ENCODE peak calls at places on chromosomes 13 and 19, in seven cellular contexts. One of them, this sample, is unnamed.

GRCh38 chr13:43195551-43195950 is 172.2 kb downstream of the DNAJC15 start:
- DNase-seq in uterus: no peak
- DNase-seq in CD8-positive, alpha-beta T cell: no peak
- DNase-seq in Peyer's patch: no peak
- DNase-seq in CD8-positive, alpha-beta memory T cell: no peak
- DNase-seq in mammary epithelial cell: no peak
- DNase-seq in tibial artery: no peak
- DNase-seq in this sample: no peak

GRCh38 chr13:62875118-62875640 is 1459.5 kb upstream of the PCDH20 start:
- DNase-seq in CD8-positive, alpha-beta memory T cell: no peak
- DNase-seq in uterus: no peak
- DNase-seq in tibial artery: no peak
- DNase-seq in CD8-positive, alpha-beta T cell: no peak
- DNase-seq in Peyer's patch: no peak
- DNase-seq in mammary epithelial cell: no peak
- DNase-seq in this sample: no peak

GRCh38 chr19:44636439-44637389 is 7.0 kb upstream of the PVR start:
- DNase-seq in mammary epithelial cell: no peak
- DNase-seq in uterus: no peak
- DNase-seq in CD8-positive, alpha-beta memory T cell: no peak
- DNase-seq in CD8-positive, alpha-beta T cell: no peak
- DNase-seq in tibial artery: no peak
- DNase-seq in Peyer's patch: no peak
- DNase-seq in this sample: no peak

GRCh38 chr13:93552596-93552995 is 326.0 kb downstream of the GPC6 start:
- DNase-seq in uterus: no peak
- DNase-seq in CD8-positive, alpha-beta memory T cell: no peak
- DNase-seq in CD8-positive, alpha-beta T cell: no peak
- DNase-seq in mammary epithelial cell: no peak
- DNase-seq in tibial artery: no peak
- DNase-seq in Peyer's patch: no peak
- DNase-seq in this sample: no peak

GRCh38 chr19:46426506-46427162 is 2.1 kb downstream of the PNMA8C start:
- DNase-seq in Peyer's patch: no peak
- DNase-seq in CD8-positive, alpha-beta memory T cell: no peak
- DNase-seq in uterus: peak
- DNase-seq in CD8-positive, alpha-beta T cell: no peak
- DNase-seq in tibial artery: peak
- DNase-seq in mammary epithelial cell: no peak
- DNase-seq in this sample: no peak

GRCh38 chr19:17091758-17092333 is 16.3 kb downstream of the MYO9B start:
- DNase-seq in CD8-positive, alpha-beta memory T cell: no peak
- DNase-seq in uterus: no peak
- DNase-seq in mammary epithelial cell: no peak
- DNase-seq in Peyer's patch: peak
- DNase-seq in CD8-positive, alpha-beta T cell: no peak
- DNase-seq in tibial artery: peak
- DNase-seq in this sample: no peak

GRCh38 chr13:110746443-110746842 is 32.9 kb downstream of the ING1 start:
- DNase-seq in CD8-positive, alpha-beta T cell: no peak
- DNase-seq in Peyer's patch: no peak
- DNase-seq in mammary epithelial cell: no peak
- DNase-seq in tibial artery: no peak
- DNase-seq in uterus: no peak
- DNase-seq in CD8-positive, alpha-beta memory T cell: no peak
- DNase-seq in this sample: no peak

GRCh38 chr13:59677966-59678814 is 485.5 kb downstream of the DIAPH3 start:
- DNase-seq in Peyer's patch: no peak
- DNase-seq in CD8-positive, alpha-beta T cell: no peak
- DNase-seq in mammary epithelial cell: peak
- DNase-seq in CD8-positive, alpha-beta memory T cell: no peak
- DNase-seq in uterus: no peak
- DNase-seq in tibial artery: no peak
- DNase-seq in this sample: no peak

GRCh38 chr13:57630661-57631606 is 610 bp upstream of the PCDH17 start:
- DNase-seq in Peyer's patch: no peak
- DNase-seq in CD8-positive, alpha-beta T cell: no peak
- DNase-seq in uterus: no peak
- DNase-seq in CD8-positive, alpha-beta memory T cell: no peak
- DNase-seq in tibial artery: no peak
- DNase-seq in mammary epithelial cell: peak
- DNase-seq in this sample: peak

GRCh38 chr13:20410726-20411125 is 114.9 kb downstream of the CRYL1 start:
- DNase-seq in tibial artery: no peak
- DNase-seq in CD8-positive, alpha-beta memory T cell: no peak
- DNase-seq in CD8-positive, alpha-beta T cell: no peak
- DNase-seq in uterus: no peak
- DNase-seq in Peyer's patch: peak
- DNase-seq in mammary epithelial cell: no peak
- DNase-seq in this sample: no peak

GRCh38 chr13:28353679-28354078 is 141.2 kb downstream of the FLT1 start:
- DNase-seq in uterus: no peak
- DNase-seq in CD8-positive, alpha-beta T cell: no peak
- DNase-seq in Peyer's patch: no peak
- DNase-seq in mammary epithelial cell: no peak
- DNase-seq in CD8-positive, alpha-beta memory T cell: no peak
- DNase-seq in tibial artery: no peak
- DNase-seq in this sample: no peak

GRCh38 chr13:99339736-99340392 is 32.7 kb upstream of the GPR183 start:
- DNase-seq in CD8-positive, alpha-beta memory T cell: peak
- DNase-seq in uterus: no peak
- DNase-seq in Peyer's patch: peak
- DNase-seq in tibial artery: no peak
- DNase-seq in CD8-positive, alpha-beta T cell: no peak
- DNase-seq in mammary epithelial cell: no peak
- DNase-seq in this sample: no peak

GRCh38 chr13:107347641-107348369 is 779.9 kb upstream of the ARGLU1 start:
- DNase-seq in Peyer's patch: no peak
- DNase-seq in CD8-positive, alpha-beta T cell: no peak
- DNase-seq in mammary epithelial cell: no peak
- DNase-seq in CD8-positive, alpha-beta memory T cell: no peak
- DNase-seq in tibial artery: no peak
- DNase-seq in uterus: peak
- DNase-seq in this sample: no peak

GRCh38 chr19:48752511-48753365 is at the start of gene FUT1:
- DNase-seq in CD8-positive, alpha-beta memory T cell: no peak
- DNase-seq in CD8-positive, alpha-beta T cell: peak
- DNase-seq in mammary epithelial cell: peak
- DNase-seq in tibial artery: peak
- DNase-seq in uterus: no peak
- DNase-seq in Peyer's patch: peak
- DNase-seq in this sample: no peak

GRCh38 chr13:99063952-99064351 is 86.1 kb upstream of the DOCK9 start:
- DNase-seq in uterus: no peak
- DNase-seq in CD8-positive, alpha-beta T cell: no peak
- DNase-seq in mammary epithelial cell: no peak
- DNase-seq in CD8-positive, alpha-beta memory T cell: no peak
- DNase-seq in tibial artery: no peak
- DNase-seq in Peyer's patch: no peak
- DNase-seq in this sample: no peak

GRCh38 chr19:609001-609340 is 19.3 kb downstream of the HCN2 start:
- DNase-seq in uterus: no peak
- DNase-seq in Peyer's patch: peak
- DNase-seq in mammary epithelial cell: no peak
- DNase-seq in CD8-positive, alpha-beta T cell: no peak
- DNase-seq in tibial artery: peak
- DNase-seq in CD8-positive, alpha-beta memory T cell: no peak
- DNase-seq in this sample: peak

GRCh38 chr19:7637374-7638256 is 705 bp downstream of the STXBP2 start:
- DNase-seq in Peyer's patch: peak
- DNase-seq in tibial artery: no peak
- DNase-seq in mammary epithelial cell: peak
- DNase-seq in CD8-positive, alpha-beta memory T cell: no peak
- DNase-seq in CD8-positive, alpha-beta T cell: no peak
- DNase-seq in uterus: no peak
- DNase-seq in this sample: no peak

GRCh38 chr19:38706792-38707511 is 37.3 kb downstream of the CAPN12 start:
- DNase-seq in Peyer's patch: no peak
- DNase-seq in CD8-positive, alpha-beta T cell: no peak
- DNase-seq in uterus: no peak
- DNase-seq in mammary epithelial cell: no peak
- DNase-seq in tibial artery: no peak
- DNase-seq in CD8-positive, alpha-beta memory T cell: no peak
- DNase-seq in this sample: no peak

GRCh38 chr19:4510435-4511255 is 7.6 kb downstream of the PLIN4 start:
- DNase-seq in Peyer's patch: no peak
- DNase-seq in uterus: no peak
- DNase-seq in mammary epithelial cell: no peak
- DNase-seq in CD8-positive, alpha-beta memory T cell: no peak
- DNase-seq in CD8-positive, alpha-beta T cell: no peak
- DNase-seq in tibial artery: no peak
- DNase-seq in this sample: no peak

GRCh38 chr19:4511300-4512054 is 6.8 kb downstream of the PLIN4 start:
- DNase-seq in uterus: no peak
- DNase-seq in CD8-positive, alpha-beta T cell: no peak
- DNase-seq in Peyer's patch: no peak
- DNase-seq in mammary epithelial cell: no peak
- DNase-seq in tibial artery: no peak
- DNase-seq in CD8-positive, alpha-beta memory T cell: no peak
- DNase-seq in this sample: no peak

GRCh38 chr19:4513248-4513647 is 5.0 kb downstream of the PLIN4 start:
- DNase-seq in CD8-positive, alpha-beta T cell: no peak
- DNase-seq in mammary epithelial cell: no peak
- DNase-seq in Peyer's patch: no peak
- DNase-seq in CD8-positive, alpha-beta memory T cell: no peak
- DNase-seq in uterus: no peak
- DNase-seq in tibial artery: no peak
- DNase-seq in this sample: no peak

GRCh38 chr19:4508698-4509097 is 9.6 kb downstream of the PLIN4 start:
- DNase-seq in mammary epithelial cell: no peak
- DNase-seq in uterus: no peak
- DNase-seq in CD8-positive, alpha-beta memory T cell: no peak
- DNase-seq in tibial artery: no peak
- DNase-seq in CD8-positive, alpha-beta T cell: no peak
- DNase-seq in Peyer's patch: no peak
- DNase-seq in this sample: no peak

DNA sequence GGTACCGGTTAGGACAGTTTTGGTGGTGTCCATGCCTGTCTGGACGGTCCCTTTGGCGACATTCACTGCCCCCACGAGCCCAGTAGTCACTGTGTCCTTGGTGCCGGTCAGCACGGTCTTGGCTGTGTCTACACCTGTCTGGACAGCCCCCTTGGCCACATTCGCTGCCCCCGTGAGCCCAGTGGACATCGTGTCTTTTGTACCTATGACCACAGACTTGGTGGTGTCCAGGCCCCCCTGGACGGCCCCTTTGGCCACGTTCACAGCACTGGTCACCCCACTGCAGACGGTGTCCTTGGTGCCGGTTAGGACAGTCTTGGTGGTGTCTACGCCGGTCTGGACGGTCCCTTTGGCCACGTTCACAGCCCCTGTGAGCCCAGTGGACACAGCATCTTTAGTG is 6.2 kb downstream of the PLIN4 start:
- DNase-seq in mammary epithelial cell: no peak
- DNase-seq in CD8-positive, alpha-beta T cell: no peak
- DNase-seq in Peyer's patch: no peak
- DNase-seq in CD8-positive, alpha-beta memory T cell: no peak
- DNase-seq in tibial artery: no peak
- DNase-seq in uterus: no peak
- DNase-seq in this sample: no peak
- H3K27ac ChIP-seq in mammary epithelial cell: no peak
- H3K27ac ChIP-seq in CD8-positive, alpha-beta T cell: no peak
- H3K27ac ChIP-seq in Peyer's patch: no peak
- H3K27ac ChIP-seq in CD8-positive, alpha-beta memory T cell: no peak
- H3K27ac ChIP-seq in tibial artery: no peak
- H3K27ac ChIP-seq in uterus: no peak
- H3K27ac ChIP-seq in this sample: no peak

GRCh38 chr13:23753523-23753922 is 135.7 kb downstream of the MIPEP start:
- DNase-seq in CD8-positive, alpha-beta memory T cell: no peak
- DNase-seq in uterus: no peak
- DNase-seq in tibial artery: no peak
- DNase-seq in Peyer's patch: no peak
- DNase-seq in CD8-positive, alpha-beta T cell: no peak
- DNase-seq in mammary epithelial cell: peak
- DNase-seq in this sample: no peak

GRCh38 chr13:23754506-23754905 is 134.7 kb downstream of the MIPEP start:
- DNase-seq in mammary epithelial cell: no peak
- DNase-seq in CD8-positive, alpha-beta memory T cell: no peak
- DNase-seq in Peyer's patch: no peak
- DNase-seq in uterus: no peak
- DNase-seq in tibial artery: no peak
- DNase-seq in CD8-positive, alpha-beta T cell: no peak
- DNase-seq in this sample: no peak

GRCh38 chr13:23751195-23751594 is 138.0 kb downstream of the MIPEP start:
- DNase-seq in Peyer's patch: no peak
- DNase-seq in uterus: no peak
- DNase-seq in CD8-positive, alpha-beta T cell: no peak
- DNase-seq in tibial artery: no peak
- DNase-seq in mammary epithelial cell: peak
- DNase-seq in CD8-positive, alpha-beta memory T cell: no peak
- DNase-seq in this sample: no peak

GRCh38 chr13:23750383-23751121 is 138.6 kb downstream of the MIPEP start:
- DNase-seq in CD8-positive, alpha-beta memory T cell: no peak
- DNase-seq in CD8-positive, alpha-beta T cell: no peak
- DNase-seq in Peyer's patch: no peak
- DNase-seq in tibial artery: no peak
- DNase-seq in uterus: no peak
- DNase-seq in mammary epithelial cell: no peak
- DNase-seq in this sample: no peak

GRCh38 chr13:23752111-23753001 is 136.8 kb downstream of the MIPEP start:
- DNase-seq in tibial artery: no peak
- DNase-seq in CD8-positive, alpha-beta T cell: no peak
- DNase-seq in Peyer's patch: no peak
- DNase-seq in uterus: no peak
- DNase-seq in mammary epithelial cell: no peak
- DNase-seq in CD8-positive, alpha-beta memory T cell: no peak
- DNase-seq in this sample: no peak
- H3K27ac ChIP-seq in tibial artery: no peak
- H3K27ac ChIP-seq in CD8-positive, alpha-beta T cell: no peak
- H3K27ac ChIP-seq in Peyer's patch: no peak
- H3K27ac ChIP-seq in uterus: no peak
- H3K27ac ChIP-seq in mammary epithelial cell: no peak
- H3K27ac ChIP-seq in CD8-positive, alpha-beta memory T cell: no peak
- H3K27ac ChIP-seq in this sample: no peak

GRCh38 chr13:97307544-97307881 is 85.4 kb downstream of the MBNL2 start:
- DNase-seq in Peyer's patch: no peak
- DNase-seq in CD8-positive, alpha-beta T cell: no peak
- DNase-seq in tibial artery: no peak
- DNase-seq in mammary epithelial cell: no peak
- DNase-seq in uterus: no peak
- DNase-seq in CD8-positive, alpha-beta memory T cell: no peak
- DNase-seq in this sample: no peak
- H3K27ac ChIP-seq in Peyer's patch: no peak
- H3K27ac ChIP-seq in CD8-positive, alpha-beta T cell: no peak
- H3K27ac ChIP-seq in tibial artery: no peak
- H3K27ac ChIP-seq in mammary epithelial cell: peak
- H3K27ac ChIP-seq in uterus: peak
- H3K27ac ChIP-seq in CD8-positive, alpha-beta memory T cell: no peak
- H3K27ac ChIP-seq in this sample: no peak

GRCh38 chr13:89687066-89687465 is 1660.4 kb upstream of the MIR17HG start:
- DNase-seq in tibial artery: no peak
- DNase-seq in mammary epithelial cell: no peak
- DNase-seq in CD8-positive, alpha-beta T cell: no peak
- DNase-seq in Peyer's patch: no peak
- DNase-seq in CD8-positive, alpha-beta memory T cell: no peak
- DNase-seq in uterus: no peak
- DNase-seq in this sample: no peak

GRCh38 chr13:89694471-89694870 is 1653.0 kb upstream of the MIR17HG start:
- DNase-seq in CD8-positive, alpha-beta memory T cell: no peak
- DNase-seq in Peyer's patch: no peak
- DNase-seq in tibial artery: no peak
- DNase-seq in uterus: no peak
- DNase-seq in CD8-positive, alpha-beta T cell: no peak
- DNase-seq in mammary epithelial cell: no peak
- DNase-seq in this sample: no peak

GRCh38 chr13:89686171-89686570 is 1661.3 kb upstream of the MIR17HG start:
- DNase-seq in mammary epithelial cell: no peak
- DNase-seq in tibial artery: no peak
- DNase-seq in CD8-positive, alpha-beta memory T cell: no peak
- DNase-seq in Peyer's patch: no peak
- DNase-seq in uterus: no peak
- DNase-seq in CD8-positive, alpha-beta T cell: no peak
- DNase-seq in this sample: no peak

GRCh38 chr13:89688908-89689307 is 1658.6 kb upstream of the MIR17HG start:
- DNase-seq in Peyer's patch: no peak
- DNase-seq in uterus: no peak
- DNase-seq in CD8-positive, alpha-beta T cell: no peak
- DNase-seq in mammary epithelial cell: no peak
- DNase-seq in CD8-positive, alpha-beta memory T cell: no peak
- DNase-seq in tibial artery: no peak
- DNase-seq in this sample: peak
- H3K27ac ChIP-seq in Peyer's patch: no peak
- H3K27ac ChIP-seq in uterus: no peak
- H3K27ac ChIP-seq in CD8-positive, alpha-beta T cell: no peak
- H3K27ac ChIP-seq in mammary epithelial cell: no peak
- H3K27ac ChIP-seq in CD8-positive, alpha-beta memory T cell: no peak
- H3K27ac ChIP-seq in tibial artery: no peak
- H3K27ac ChIP-seq in this sample: peak